ENCODE peak calls at places on chromosomes 3 and 15, in six cellular contexts. W is HFF-Myc, S is OCI-LY7, V is mucosa of gallbladder, J is GM23338, O is SHP77. P is an unnamed sample.

GRCh38 chr3:62688050-62688449 is 187.2 kb downstream of the CADPS start:
- DNase-seq in S (no peak), V (no peak), W (no peak), O (no peak), J (no peak), P (no peak)

GRCh38 chr3:12871404-12871983 is 30.1 kb upstream of the RPL32 start:
- DNase-seq in V (no peak), S (no peak), W (no peak), J (no peak), O (no peak), P (no peak)

GRCh38 chr3:110165344-110165743 is 828.0 kb upstream of the DPPA4 start:
- DNase-seq in O (no peak), V (no peak), W (no peak), S (no peak), J (no peak), P (no peak)

GRCh38 chr3:139204756-139205155 is 139.1 kb upstream of the MRPS22 start:
- DNase-seq in V (no peak), J (no peak), W (no peak), S (no peak), O (no peak), P (no peak)

GRCh38 chr3:169494982-169495381 is 168.5 kb downstream of the MECOM start:
- DNase-seq in S (no peak), V (no peak), J (no peak), W (no peak), O (no peak), P (no peak)

GRCh38 chr15:80404719-80405553 is 754 bp downstream of the ARNT2 start:
- DNase-seq in V (no peak), S (no peak), J (peak), O (peak), W (no peak), P (peak)

GRCh38 chr3:142976621-142977398 is 13.3 kb upstream of the PAQR9 start:
- DNase-seq in J (peak), V (peak), O (peak), S (no peak), W (peak), P (no peak)

GRCh38 chr3:49906004-49906860 is 2.6 kb upstream of the MST1R start:
- DNase-seq in V (peak), S (peak), W (no peak), O (no peak), J (peak), P (peak)

GRCh38 chr15:58058729-58059128 is 6.8 kb downstream of the ALDH1A2 start:
- DNase-seq in S (no peak), V (no peak), J (no peak), O (no peak), W (no peak), P (no peak)

GRCh38 chr3:124557433-124558232 is 172.6 kb upstream of the UMPS start:
- DNase-seq in W (no peak), S (no peak), V (peak), J (no peak), O (no peak), P (peak)

GRCh38 chr3:160368804-160369203 is 30.2 kb downstream of the IFT80 start:
- DNase-seq in S (peak), J (no peak), V (no peak), W (no peak), O (no peak), P (no peak)

GRCh38 chr15:95286316-95286880 is 1044.1 kb upstream of the NR2F2 start:
- DNase-seq in O (no peak), V (no peak), J (no peak), S (no peak), W (no peak), P (no peak)

GRCh38 chr3:143769663-143770062 is 78.6 kb downstream of the SLC9A9 start:
- DNase-seq in S (no peak), O (no peak), J (no peak), W (no peak), V (no peak), P (no peak)

GRCh38 chr3:129461461-129462146 is 21.6 kb downstream of the IFT122 start:
- DNase-seq in W (no peak), J (no peak), S (no peak), O (no peak), V (no peak), P (peak)

GRCh38 chr15:85276508-85276907 is 103.9 kb upstream of the AKAP13 start:
- DNase-seq in S (no peak), V (no peak), J (no peak), O (no peak), W (no peak), P (no peak)

GRCh38 chr3:37897763-37898162 is 36.1 kb downstream of the CTDSPL start:
- DNase-seq in J (no peak), S (peak), V (no peak), W (no peak), O (no peak), P (no peak)

GRCh38 chr15:89364741-89365450 is 30.3 kb upstream of the POLG start:
- DNase-seq in W (no peak), V (no peak), O (no peak), J (no peak), S (no peak), P (peak)

P was measured in endodermal cell.